ENCODE peak calls at places on chromosomes 6 and 20, in ten cellular contexts. B is brain microvascular endothelial cell, A is posterior cingulate gyrus, C is HS-5, R is retina, V is stomach, O is GM23248, P is neural crest cell, Y is NAMALWA, G is PC-3. S is an unnamed sample.

GRCh38 chr6:170268216-170269129 is 22.4 kb downstream of the DLL1 start:
- DNase-seq in O (no peak), R (no peak), C (no peak), V (no peak), A (no peak), P (no peak), G (no peak), B (no peak), Y (no peak), S (no peak)

GRCh38 chr6:112044856-112045255 is 9.0 kb upstream of the CCN6 start:
- DNase-seq in B (peak), O (peak), V (no peak), G (no peak), C (peak), A (no peak), P (no peak), Y (no peak), R (no peak), S (peak)

GRCh38 chr6:28742668-28743270 is 181.0 kb downstream of the TRIM27 start:
- DNase-seq in Y (peak), P (no peak), G (peak), V (no peak), A (no peak), C (peak), R (no peak), O (peak), B (peak), S (peak)

GRCh38 chr6:152155792-152156191 is 348.3 kb downstream of the ESR1 start:
- DNase-seq in Y (no peak), B (no peak), G (no peak), C (no peak), P (no peak), V (no peak), A (no peak), O (no peak), R (no peak), S (no peak)

GRCh38 chr6:43199912-43200311 is 17.9 kb downstream of the CUL9 start:
- DNase-seq in B (no peak), Y (no peak), C (no peak), R (no peak), G (no peak), A (no peak), O (no peak), P (no peak), V (no peak), S (no peak)

GRCh38 chr20:31496761-31497295 is 17.4 kb upstream of the HM13 start:
- DNase-seq in C (no peak), B (no peak), A (no peak), G (no peak), R (no peak), O (peak), Y (no peak), P (no peak), V (no peak), S (no peak)

GRCh38 chr6:81894286-81894685 is 141.8 kb upstream of the TENT5A start:
- DNase-seq in G (no peak), P (no peak), C (no peak), V (no peak), Y (no peak), O (peak), A (no peak), R (no peak), B (peak), S (no peak)

GRCh38 chr20:44481719-44482416 is 6.2 kb downstream of the TTPAL start:
- DNase-seq in R (no peak), G (no peak), P (no peak), O (no peak), V (no peak), C (no peak), Y (no peak), A (no peak), B (no peak), S (no peak)

GRCh38 chr20:44537993-44538392 is 16.1 kb upstream of the SERINC3 start:
- DNase-seq in V (no peak), P (no peak), Y (no peak), B (no peak), O (no peak), R (no peak), C (no peak), G (no peak), A (no peak), S (no peak)

GRCh38 chr6:42940493-42941045 is 11.3 kb downstream of the CNPY3 start:
- DNase-seq in V (no peak), R (no peak), C (no peak), P (no peak), G (no peak), Y (no peak), A (no peak), B (no peak), O (no peak), S (no peak)

GRCh38 chr20:8527998-8528397 is 395.9 kb downstream of the PLCB1 start:
- DNase-seq in R (no peak), Y (peak), G (peak), C (peak), B (peak), P (no peak), O (peak), A (no peak), V (no peak), S (no peak)

GRCh38 chr6:148516116-148517016 is 173.7 kb downstream of the SASH1 start:
- DNase-seq in G (no peak), C (no peak), O (no peak), R (no peak), V (no peak), Y (no peak), P (no peak), B (no peak), A (no peak), S (no peak)

GRCh38 chr20:37571033-37571432 is 43.4 kb upstream of the BLCAP start:
- DNase-seq in C (no peak), V (peak), Y (no peak), R (no peak), O (no peak), B (no peak), G (no peak), P (no peak), A (no peak), S (no peak)

GRCh38 chr6:165034271-165034741 is 275.1 kb downstream of the C6orf118 start:
- DNase-seq in A (no peak), R (no peak), Y (no peak), P (no peak), O (peak), C (no peak), G (no peak), B (no peak), V (no peak), S (no peak)

GRCh38 chr6:24494726-24495515 is at the start of gene ALDH5A1:
- DNase-seq in G (peak), C (no peak), P (peak), V (peak), B (peak), R (peak), A (peak), O (peak), Y (peak), S (peak)

GRCh38 chr6:90397929-90398674 is 101.5 kb upstream of the BACH2 start:
- DNase-seq in G (peak), O (no peak), R (no peak), A (no peak), P (no peak), V (no peak), Y (peak), C (no peak), B (peak), S (peak)

GRCh38 chr20:44702776-44703175 is 12.4 kb upstream of the CCN5 start:
- DNase-seq in G (no peak), C (peak), R (no peak), P (no peak), B (peak), O (peak), A (peak), Y (peak), V (peak), S (peak)

GRCh38 chr20:208937-209566 is 18.0 kb upstream of the DEFB129 start:
- DNase-seq in Y (peak), V (no peak), R (peak), C (peak), G (peak), B (peak), A (no peak), P (no peak), O (peak), S (peak)

GRCh38 chr6:56692586-56693245 is 50.0 kb upstream of the DST start:
- DNase-seq in O (peak), A (no peak), P (no peak), C (no peak), V (no peak), G (no peak), Y (no peak), R (no peak), B (no peak), S (peak)

GRCh38 chr6:63347599-63347998 is 27.8 kb upstream of the LGSN start:
- DNase-seq in O (peak), V (no peak), C (peak), Y (no peak), P (no peak), R (no peak), A (no peak), B (peak), G (peak), S (peak)